ENCODE peak calls at places on chromosome 20, in five cellular contexts. J is NCI-H510A treated with DMSO at 0.1 percent for 48 hours, F is fibroblast of the aortic adventitia, H is fibroblast of lung, C is A549. L is an unnamed sample.
A peak's percentile ranks its signal among the peaks of the same experiment; 100 is the strongest.

GRCh38 chr20:41508335-41508734 is 109.8 kb downstream of the CHD6 start:
- DNase-seq in H (no peak), F (no peak), J (no peak), C (no peak), L (no peak)

GRCh38 chr20:46206025-46206424 is 87.9 kb downstream of the CD40 start:
- DNase-seq in F (peak; percentile 52), C (no peak), H (peak; percentile 20), J (no peak), L (no peak)

GRCh38 chr20:20466341-20466879 is 98.5 kb downstream of the INSM1 start:
- DNase-seq in J (peak; percentile 37), H (peak; percentile 91), C (no peak), F (peak; percentile 92), L (no peak)

GRCh38 chr20:60215786-60216730 is 257.8 kb downstream of the CDH26 start:
- DNase-seq in C (no peak), H (no peak), J (no peak), F (peak; percentile 6), L (no peak)

GRCh38 chr20:38685853-38686473 is 38.3 kb upstream of the SLC32A1 start:
- DNase-seq in H (peak; percentile 38), J (no peak), C (peak; percentile 10), F (peak; percentile 47), L (no peak)

GRCh38 chr20:54642733-54643667 is 167.6 kb downstream of the DOK5 start:
- DNase-seq in C (no peak), F (peak; percentile 65), J (no peak), H (peak; percentile 20), L (no peak)

GRCh38 chr20:7742479-7742878 is 197.8 kb downstream of the HAO1 start:
- DNase-seq in F (peak; percentile 89), H (peak; percentile 89), J (peak; percentile 67), C (peak; percentile 12), L (no peak)

GRCh38 chr20:47317127-47317895 is 39.2 kb downstream of the ZMYND8 start:
- DNase-seq in C (peak; percentile 82), F (peak; percentile 91), H (peak; percentile 99), J (peak; percentile 72), L (peak; percentile 39)

GRCh38 chr20:35279040-35279439 is 1.1 kb upstream of the MMP24OS start:
- DNase-seq in J (no peak), C (no peak), F (no peak), H (no peak), L (peak; percentile 11)

GRCh38 chr20:35837577-35838195 is 65.9 kb downstream of the PHF20 start:
- DNase-seq in J (no peak), F (peak; percentile 43), H (peak; percentile 54), C (no peak), L (no peak)

GRCh38 chr20:37879003-37879599 is 23.8 kb upstream of the VSTM2L start:
- DNase-seq in C (no peak), J (no peak), H (no peak), F (no peak), L (peak; percentile 75)

L was measured in NCI-H1417.